ENCODE peak calls at places on chromosomes 11 and 22, in four cellular contexts. I is ELR, W is lung microvascular endothelial cell, K is body of pancreas. E is an unnamed sample.

GRCh38 chr11:97570636-97571035 is 1180.8 kb downstream of the JRKL start:
- DNase-seq in W (no peak), K (no peak), I (no peak), E (no peak)

GRCh38 chr22:30266445-30267381 is at the start of gene OSM:
- DNase-seq in K (no peak), W (no peak), I (no peak), E (no peak)

GRCh38 chr11:96760815-96761214 is 371.0 kb downstream of the JRKL start:
- DNase-seq in I (no peak), W (no peak), K (no peak), E (no peak)

GRCh38 chr11:45036010-45036409 is 85.3 kb upstream of the TP53I11 start:
- DNase-seq in I (no peak), W (no peak), K (no peak), E (no peak)

GRCh38 chr11:130437848-130438247 is 9.4 kb upstream of the ADAMTS8 start:
- DNase-seq in I (no peak), W (no peak), K (no peak), E (no peak)

GRCh38 chr22:46849101-46849500 is 86.7 kb downstream of the TBC1D22A start:
- DNase-seq in K (no peak), W (no peak), I (no peak), E (peak; percentile 48)

GRCh38 chr22:37201066-37201820 is 11.0 kb downstream of the SSTR3 start:
- DNase-seq in I (no peak), W (no peak), K (no peak), E (no peak)

GRCh38 chr22:24142241-24142640 is 39.0 kb upstream of the SUSD2 start:
- DNase-seq in I (no peak), K (no peak), W (no peak), E (no peak)

GRCh38 chr22:34068011-34068410 is 147.7 kb upstream of the LARGE1 start:
- DNase-seq in K (no peak), W (no peak), I (no peak), E (no peak)

GRCh38 chr11:61827573-61828378 is at the start of gene FADS2:
- DNase-seq in K (peak; percentile 64), I (peak; percentile 69), W (peak; percentile 86), E (peak; percentile 87)

GRCh38 chr11:45815747-45816146 is 10.8 kb downstream of the SLC35C1 start:
- DNase-seq in I (peak; percentile 52), K (no peak), W (no peak), E (no peak)

GRCh38 chr11:94732617-94733292 is 35.4 kb upstream of the AMOTL1 start:
- DNase-seq in K (no peak), I (peak; percentile 94), W (peak; percentile 80), E (no peak)

GRCh38 chr11:64250406-64250874 is 890 bp upstream of the PLCB3 start:
- DNase-seq in W (no peak), K (no peak), I (no peak), E (no peak)

GRCh38 chr11:90468923-90469322 is 246.1 kb upstream of the CHORDC1 start:
- DNase-seq in K (no peak), W (no peak), I (no peak), E (no peak)

GRCh38 chr11:125075900-125076317 is 12.8 kb downstream of the SLC37A2 start:
- DNase-seq in I (peak; percentile 41), W (peak; percentile 69), K (no peak), E (no peak)

GRCh38 chr11:12813371-12814225 is 139.4 kb downstream of the TEAD1 start:
- DNase-seq in K (no peak), I (peak; percentile 74), W (no peak), E (no peak)